ENCODE peak calls at places on chromosome 9, in six cellular contexts. G, K, B, F, R and V are unnamed samples.

GRCh38 chr9:121997791-121998190 is 95.3 kb downstream of the TTLL11 start:
- DNase-seq in G (no peak), K (no peak), B (no peak), F (no peak), R (no peak), V (no peak)

GRCh38 chr9:122374885-122375420 is 4.1 kb downstream of the PTGS1 start:
- DNase-seq in R (no peak), B (no peak), K (no peak), F (no peak), G (no peak), V (no peak)

GRCh38 chr9:87685871-87686519 is 39.9 kb upstream of the CTSL start:
- DNase-seq in G (no peak), B (no peak), K (no peak), R (no peak), F (no peak), V (no peak)

GRCh38 chr9:107465467-107466451 is 23.8 kb downstream of the KLF4 start:
- DNase-seq in F (peak), B (no peak), K (no peak), G (peak), R (no peak), V (no peak)

GRCh38 chr9:33778700-33779351 is 16.5 kb upstream of the PRSS3 start:
- DNase-seq in R (peak), F (no peak), G (peak), K (peak), B (peak), V (peak)

GRCh38 chr9:96317335-96317980 is 15.5 kb upstream of the HSD17B3 start:
- DNase-seq in B (peak), R (no peak), K (peak), F (no peak), G (peak), V (peak)

GRCh38 chr9:114417511-114417910 is 29.7 kb upstream of the AKNA start:
- DNase-seq in F (no peak), R (no peak), G (no peak), B (peak), K (no peak), V (no peak)

GRCh38 chr9:132857031-132857430 is 21.1 kb downstream of the AK8 start:
- DNase-seq in B (no peak), G (no peak), K (no peak), R (no peak), F (no peak), V (no peak)

GRCh38 chr9:128082173-128082572 is 14.1 kb downstream of the SLC25A25 start:
- DNase-seq in G (no peak), K (no peak), B (no peak), F (peak), R (no peak), V (no peak)

GRCh38 chr9:122360891-122361290 is 9.9 kb upstream of the PTGS1 start:
- DNase-seq in K (no peak), B (no peak), G (no peak), R (no peak), F (peak), V (no peak)

GRCh38 chr9:105083246-105083645 is 155.3 kb upstream of the ABCA1 start:
- DNase-seq in G (no peak), R (no peak), B (no peak), K (no peak), F (no peak), V (no peak)

GRCh38 chr9:99905833-99906402 is 536 bp upstream of the STX17 start:
- DNase-seq in F (no peak), K (no peak), G (no peak), B (peak), R (no peak), V (no peak)

GRCh38 chr9:137843355-137843754 is 34.2 kb upstream of the CACNA1B start:
- DNase-seq in F (no peak), R (no peak), K (no peak), G (no peak), B (no peak), V (no peak)

GRCh38 chr9:113620377-113621161 is 157.0 kb downstream of the RGS3 start:
- DNase-seq in B (peak), G (peak), F (peak), K (no peak), R (peak), V (peak)

GRCh38 chr9:60546406-60546805 is 367.8 kb upstream of the SPATA31A5 start:
- DNase-seq in K (no peak), G (no peak), F (peak), B (no peak), R (no peak), V (no peak)

GRCh38 chr9:26181836-26182235 is 503.6 kb upstream of the TUSC1 start:
- DNase-seq in F (no peak), R (no peak), B (no peak), K (no peak), G (no peak), V (no peak)

GRCh38 chr9:21997480-21997879 is 2.9 kb downstream of the CDKN2B-AS1 start:
- DNase-seq in R (no peak), F (no peak), B (no peak), G (no peak), K (no peak), V (no peak)

GRCh38 chr9:1458503-1458902 is 408.3 kb downstream of the DMRT2 start:
- DNase-seq in B (peak), F (no peak), G (no peak), R (no peak), K (no peak), V (peak)

GRCh38 chr9:4114569-4115505 is 185.0 kb downstream of the GLIS3 start:
- DNase-seq in K (no peak), B (no peak), F (no peak), G (no peak), R (no peak), V (no peak)

GRCh38 chr9:130128782-130129424 is 43.3 kb upstream of the NCS1 start:
- DNase-seq in F (peak), B (no peak), K (peak), G (peak), R (no peak), V (peak)

GRCh38 chr9:36963356-36963755 is 70.7 kb downstream of the PAX5 start:
- DNase-seq in K (no peak), B (no peak), R (no peak), G (no peak), F (no peak), V (no peak)

GRCh38 chr9:81613002-81613750 is 76.2 kb downstream of the TLE1 start:
- DNase-seq in R (no peak), B (no peak), F (no peak), K (no peak), G (no peak), V (no peak)

GRCh38 chr9:27432308-27432707 is 91.8 kb upstream of the IFNK start:
- DNase-seq in K (no peak), F (no peak), R (no peak), B (no peak), G (no peak), V (no peak)

GRCh38 chr9:77218612-77219011 is 41.3 kb downstream of the VPS13A start:
- DNase-seq in G (no peak), F (no peak), R (no peak), B (peak), K (no peak), V (no peak)

GRCh38 chr9:111559000-111559610 is 34.1 kb downstream of the ZNF483 start:
- DNase-seq in R (no peak), G (no peak), B (peak), F (no peak), K (no peak), V (no peak)

GRCh38 chr9:93603906-93604326 is 27.5 kb downstream of the PHF2 start:
- DNase-seq in R (no peak), K (no peak), G (no peak), F (no peak), B (no peak), V (no peak)

GRCh38 chr9:107219486-107219853 is 63.6 kb upstream of the RAD23B start:
- DNase-seq in F (no peak), G (no peak), K (no peak), B (no peak), R (no peak), V (no peak)

GRCh38 chr9:30982301-30982700 is 1402.1 kb upstream of the ACO1 start:
- DNase-seq in F (no peak), B (no peak), K (no peak), R (no peak), G (no peak), V (no peak)

GRCh38 chr9:83312543-83312942 is 225.7 kb downstream of the FRMD3 start:
- DNase-seq in K (no peak), R (no peak), B (no peak), F (no peak), G (no peak), V (no peak)

GRCh38 chr9:111427186-111427585 is 57.0 kb downstream of the ECPAS start:
- DNase-seq in R (no peak), F (no peak), G (no peak), K (no peak), B (peak), V (no peak)

GRCh38 chr9:105458404-105458803 is 10.6 kb downstream of the FSD1L start:
- DNase-seq in B (no peak), F (no peak), G (no peak), K (no peak), R (no peak), V (no peak)

GRCh38 chr9:73080110-73080683 is 71.5 kb upstream of the ANXA1 start:
- DNase-seq in K (no peak), F (no peak), R (no peak), B (no peak), G (no peak), V (no peak)

GRCh38 chr9:15180124-15180523 is 126.9 kb downstream of the TTC39B start:
- DNase-seq in R (no peak), K (no peak), G (no peak), B (no peak), F (no peak), V (no peak)

GRCh38 chr9:83041771-83042170 is 21.2 kb downstream of the RASEF start:
- DNase-seq in F (no peak), B (no peak), R (no peak), G (no peak), K (no peak), V (no peak)

GRCh38 chr9:118938581-118938980 is 430.7 kb downstream of the BRINP1 start:
- DNase-seq in F (no peak), K (no peak), G (no peak), B (no peak), R (no peak), V (no peak)

GRCh38 chr9:129270903-129271431 is 92.9 kb upstream of the IER5L start:
- DNase-seq in G (peak), B (no peak), R (no peak), K (no peak), F (peak), V (peak)

GRCh38 chr9:110842976-110843375 is 174.4 kb downstream of the MUSK start:
- DNase-seq in R (no peak), F (no peak), G (no peak), B (no peak), K (no peak), V (no peak)

GRCh38 chr9:112655633-112656032 is 62.3 kb downstream of the INIP start:
- DNase-seq in F (no peak), K (no peak), B (no peak), R (no peak), G (no peak), V (no peak)

GRCh38 chr9:38208206-38208901 is 139.3 kb upstream of the SHB start:
- DNase-seq in F (no peak), G (no peak), B (no peak), R (no peak), K (no peak), V (no peak)

GRCh38 chr9:121984726-121985402 is 108.2 kb downstream of the TTLL11 start:
- DNase-seq in G (no peak), F (no peak), B (peak), K (no peak), R (no peak), V (no peak)